ENCODE peak calls at places on chromosome 21, in nine cellular contexts. E is kidney epithelial cell, U is AG09319, L is GM06990, B is GM03348, S is HT1080, O is A673, P is GF-D8, T is left cardiac atrium. I is an unnamed sample.

GRCh38 chr21:26835027-26835713 is 10.0 kb downstream of the ADAMTS1 start:
- DNase-seq in U (no peak), S (peak; percentile 48), L (no peak), T (no peak), E (no peak), O (no peak), B (peak; percentile 37), P (no peak), I (peak; percentile 65)

GRCh38 chr21:44930543-44930981 is 9.3 kb upstream of the SLX9 start:
- DNase-seq in P (no peak), E (no peak), T (peak; percentile 59), U (no peak), L (peak; percentile 57), O (peak; percentile 87), B (peak; percentile 53), S (no peak), I (no peak)

GRCh38 chr21:46604329-46604974 is 430 bp downstream of the S100B start:
- DNase-seq in O (no peak), B (no peak), S (no peak), L (no peak), U (no peak), E (no peak), P (no peak), T (no peak), I (no peak)

GRCh38 chr21:37346841-37347430 is 19.6 kb upstream of the DYRK1A start:
- DNase-seq in U (no peak), P (no peak), O (no peak), T (no peak), S (no peak), L (no peak), B (no peak), E (no peak), I (no peak)

GRCh38 chr21:43333301-43334062 is 93.4 kb downstream of the SIK1 start:
- DNase-seq in S (peak; percentile 48), U (peak; percentile 24), P (no peak), L (no peak), T (peak; percentile 75), E (peak; percentile 65), O (no peak), B (peak; percentile 94), I (peak; percentile 79)

GRCh38 chr21:45283019-45283610 is 4.6 kb downstream of the POFUT2 start:
- DNase-seq in L (no peak), U (no peak), E (no peak), S (no peak), O (no peak), T (no peak), P (no peak), B (no peak), I (no peak)

GRCh38 chr21:44548922-44549321 is 2.4 kb downstream of the KRTAP10-2 start:
- DNase-seq in P (no peak), L (no peak), S (no peak), B (no peak), O (no peak), T (no peak), E (no peak), U (no peak), I (no peak)

GRCh38 chr21:32392299-32392879 is 423 bp downstream of the URB1 start:
- DNase-seq in O (peak; percentile 26), E (no peak), L (no peak), S (peak; percentile 13), B (no peak), U (no peak), P (no peak), T (no peak), I (no peak)

GRCh38 chr21:38145104-38145503 is 111.7 kb upstream of the KCNJ15 start:
- DNase-seq in T (no peak), U (no peak), O (no peak), S (no peak), P (no peak), E (no peak), L (no peak), B (no peak), I (no peak)

GRCh38 chr21:44742418-44743153 is 31.2 kb upstream of the TSPEAR start:
- DNase-seq in O (peak; percentile 56), P (no peak), U (no peak), E (no peak), S (peak; percentile 22), B (no peak), L (no peak), T (no peak), I (no peak)

GRCh38 chr21:33230518-33231324 is 983 bp downstream of the IFNAR2 start:
- DNase-seq in E (peak; percentile 47), L (peak; percentile 81), B (peak; percentile 66), P (peak; percentile 44), S (peak; percentile 31), O (peak; percentile 48), T (peak; percentile 67), U (no peak), I (peak; percentile 28)

GRCh38 chr21:41928621-41929220 is 25.1 kb downstream of the C2CD2 start:
- DNase-seq in S (no peak), P (peak; percentile 93), T (no peak), U (no peak), L (peak; percentile 67), O (no peak), B (no peak), E (no peak), I (no peak)

GRCh38 chr21:37642493-37642892 is 273.8 kb downstream of the KCNJ6 start:
- DNase-seq in P (no peak), T (no peak), L (no peak), U (no peak), S (peak; percentile 30), O (peak; percentile 64), E (no peak), B (no peak), I (no peak)

GRCh38 chr21:25487046-25487594 is 120.2 kb downstream of the MRPL39 start:
- DNase-seq in B (no peak), T (no peak), P (peak; percentile 98), O (peak; percentile 18), E (no peak), S (no peak), L (peak; percentile 81), U (no peak), I (no peak)

GRCh38 chr21:45013271-45013841 is 61.0 kb upstream of the ADARB1 start:
- DNase-seq in P (no peak), O (no peak), U (no peak), B (no peak), S (no peak), L (no peak), T (peak; percentile 21), E (no peak), I (no peak)

GRCh38 chr21:36079010-36079649 is 9.3 kb downstream of the CBR1 start:
- DNase-seq in L (peak; percentile 31), B (no peak), E (no peak), U (no peak), P (peak; percentile 28), S (peak; percentile 21), O (no peak), T (no peak), I (no peak)

GRCh38 chr21:36541721-36542139 is 61.8 kb upstream of the CLDN14 start:
- DNase-seq in U (no peak), O (no peak), T (no peak), L (no peak), P (no peak), S (no peak), E (no peak), B (no peak), I (no peak)

GRCh38 chr21:43959231-43960041 is 52.7 kb upstream of the TRAPPC10 start:
- DNase-seq in P (no peak), U (no peak), E (no peak), O (no peak), L (no peak), T (no peak), B (no peak), S (no peak), I (no peak)

GRCh38 chr21:45464309-45464708 is 59.3 kb downstream of the COL18A1 start:
- DNase-seq in O (no peak), L (no peak), P (no peak), E (no peak), U (no peak), T (peak; percentile 5), S (no peak), B (no peak), I (no peak)

GRCh38 chr21:35528109-35529042 is 479.3 kb upstream of the RUNX1 start:
- DNase-seq in S (no peak), P (peak; percentile 17), U (no peak), B (peak; percentile 37), E (no peak), O (no peak), T (no peak), L (peak; percentile 47), I (no peak)

GRCh38 chr21:23874271-23874670 is 1733.0 kb downstream of the MRPL39 start:
- DNase-seq in U (no peak), B (no peak), S (no peak), P (no peak), O (no peak), T (no peak), L (no peak), E (no peak), I (no peak)

GRCh38 chr21:39224930-39225329 is 41.7 kb upstream of the PSMG1 start:
- DNase-seq in U (no peak), T (no peak), O (no peak), L (no peak), P (no peak), S (no peak), E (no peak), B (no peak), I (no peak)

GRCh38 chr21:28099296-28099695 is 893.4 kb downstream of the LTN1 start:
- DNase-seq in E (no peak), O (no peak), B (peak; percentile 17), L (no peak), T (peak; percentile 50), U (no peak), P (no peak), S (no peak), I (no peak)

GRCh38 chr21:45209685-45210284 is 77.9 kb downstream of the POFUT2 start:
- DNase-seq in T (no peak), O (no peak), B (no peak), U (no peak), P (no peak), E (no peak), S (no peak), L (peak; percentile 59), I (no peak)

GRCh38 chr21:42374457-42374856 is 8.1 kb upstream of the TFF1 start:
- DNase-seq in L (no peak), T (no peak), B (no peak), P (no peak), U (no peak), S (no peak), O (no peak), E (no peak), I (no peak)

GRCh38 chr21:42455196-42455595 is 40.8 kb downstream of the RSPH1 start:
- DNase-seq in O (no peak), U (no peak), P (peak; percentile 94), E (no peak), T (no peak), S (no peak), L (no peak), B (no peak), I (no peak)

GRCh38 chr21:40546657-40547056 is 300.3 kb downstream of the DSCAM start:
- DNase-seq in O (no peak), S (no peak), E (no peak), P (peak; percentile 7), L (no peak), U (no peak), T (no peak), B (no peak), I (no peak)

GRCh38 chr21:37047079-37047478 is 25.8 kb downstream of the PIGP start:
- DNase-seq in B (no peak), P (no peak), U (no peak), E (no peak), T (no peak), S (peak; percentile 21), L (no peak), O (no peak), I (no peak)

GRCh38 chr21:28644762-28645161 is 347.9 kb downstream of the LTN1 start:
- DNase-seq in S (no peak), U (no peak), T (no peak), P (no peak), O (no peak), L (no peak), B (peak; percentile 43), E (no peak), I (no peak)

GRCh38 chr21:45031231-45032191 is 42.9 kb upstream of the ADARB1 start:
- DNase-seq in P (no peak), T (no peak), S (no peak), B (no peak), L (no peak), E (no peak), U (no peak), O (no peak), I (no peak)

GRCh38 chr21:36200089-36200561 is 43.5 kb downstream of the DOP1B start:
- DNase-seq in S (no peak), L (no peak), U (no peak), B (no peak), P (no peak), E (no peak), O (no peak), T (no peak), I (no peak)